ENCODE peak calls at places on chromosomes 6 and 20, in ten cellular contexts. Z, V, B, K, X, P, J, R, S and W are unnamed samples.

GRCh38 chr6:11484441-11484840 is 53.1 kb upstream of the TMEM170B start:
- DNase-seq in Z (no peak), V (no peak), B (no peak), K (no peak), X (no peak), P (no peak), J (no peak), R (no peak), S (no peak), W (no peak)

GRCh38 chr20:46056970-46057855 is 28.2 kb downstream of the SLC12A5 start:
- DNase-seq in Z (no peak), V (no peak), B (peak; percentile 54), K (no peak), X (no peak), P (peak; percentile 93), J (no peak), R (no peak), S (no peak), W (peak; percentile 79)

GRCh38 chr20:34850969-34851368 is 21.7 kb downstream of the GGT7 start:
- DNase-seq in Z (no peak), V (no peak), B (no peak), K (no peak), X (no peak), P (no peak), J (no peak), R (no peak), S (no peak), W (no peak)

GRCh38 chr6:162621246-162621645 is 106.3 kb downstream of the PRKN start:
- DNase-seq in Z (no peak), V (no peak), B (no peak), K (no peak), X (peak; percentile 60), P (no peak), J (no peak), R (peak; percentile 73), S (no peak), W (no peak)

GRCh38 chr20:6495907-6496306 is 271.6 kb upstream of the BMP2 start:
- DNase-seq in Z (no peak), V (no peak), B (no peak), K (no peak), X (no peak), P (no peak), J (no peak), R (no peak), S (no peak), W (no peak)

GRCh38 chr6:79601020-79601609 is 30.0 kb upstream of the SH3BGRL2 start:
- DNase-seq in Z (no peak), V (peak; percentile 27), B (no peak), K (peak; percentile 44), X (no peak), P (no peak), J (no peak), R (peak; percentile 53), S (no peak), W (no peak)

GRCh38 chr20:35588397-35588796 is 27.2 kb upstream of the SPAG4 start:
- DNase-seq in Z (no peak), V (no peak), B (no peak), K (no peak), X (no peak), P (no peak), J (no peak), R (no peak), S (peak; percentile 9), W (no peak)

GRCh38 chr6:74505391-74505790 is 700.5 kb downstream of the COL12A1 start:
- DNase-seq in Z (no peak), V (no peak), B (no peak), K (no peak), X (no peak), P (no peak), J (no peak), R (no peak), S (no peak), W (no peak)

GRCh38 chr6:16969699-16970695 is 131.9 kb upstream of the STMND1 start:
- DNase-seq in Z (no peak), V (no peak), B (no peak), K (no peak), X (no peak), P (no peak), J (no peak), R (no peak), S (no peak), W (no peak)

GRCh38 chr6:137798846-137799245 is 68.2 kb upstream of the TNFAIP3 start:
- DNase-seq in Z (no peak), V (no peak), B (no peak), K (no peak), X (no peak), P (no peak), J (peak; percentile 25), R (no peak), S (no peak), W (no peak)

GRCh38 chr6:65776332-65776731 is 69.3 kb upstream of the EYS start:
- DNase-seq in Z (no peak), V (no peak), B (no peak), K (no peak), X (no peak), P (no peak), J (no peak), R (no peak), S (no peak), W (no peak)

DNA sequence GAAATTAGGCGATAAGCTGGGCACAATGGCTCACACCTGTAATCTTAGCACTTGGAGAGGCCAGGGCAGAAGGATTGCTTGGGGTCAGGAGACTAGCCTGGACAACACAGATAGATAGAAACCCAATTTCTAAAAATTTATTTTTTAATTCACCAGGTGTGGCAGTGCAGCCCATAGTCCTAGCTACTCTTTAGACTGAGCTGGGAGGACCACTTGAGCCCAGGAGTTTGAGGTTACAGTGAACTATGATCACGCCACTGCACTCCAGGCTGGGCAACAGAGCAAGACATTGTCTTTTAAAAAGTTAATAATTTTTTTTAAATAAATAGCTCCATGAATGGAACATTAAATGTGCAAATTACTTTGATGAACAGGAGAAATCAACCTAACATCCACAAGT is 8.2 kb downstream of the ZNF318 start:
- DNase-seq in Z (no peak), V (no peak), B (no peak), K (no peak), X (no peak), P (no peak), J (no peak), R (no peak), S (no peak), W (no peak)
- TF ChIP-seq CTCF in Z (no peak), V (no peak), B (no peak), K (no peak), X (no peak), P (no peak), J (no peak), R (no peak), S (no peak), W (no peak)

DNA sequence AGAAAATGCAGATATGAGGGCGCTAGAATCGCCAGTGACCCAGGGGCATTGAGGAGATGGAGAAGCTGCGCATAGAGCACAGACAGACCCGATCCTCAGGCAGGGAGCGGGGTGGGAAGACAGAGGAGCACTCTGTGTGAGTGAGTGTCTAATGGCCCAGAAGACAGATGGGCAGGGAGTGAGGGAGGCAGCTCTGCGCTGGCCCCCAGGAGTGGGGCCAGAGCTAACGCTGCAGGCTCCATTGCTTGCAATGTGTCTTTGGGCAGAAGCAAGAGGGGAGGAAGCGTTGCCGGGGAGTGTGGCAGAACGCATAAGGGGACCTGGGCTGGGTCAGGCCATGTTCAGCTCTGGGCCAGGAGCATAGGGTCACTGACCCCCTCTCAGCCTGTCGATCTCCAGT is 207.0 kb downstream of the TBXT start:
- DNase-seq in Z (no peak), V (no peak), B (no peak), K (no peak), X (no peak), P (no peak), J (no peak), R (no peak), S (no peak), W (no peak)
- TF ChIP-seq CTCF in Z (no peak), V (no peak), B (no peak), K (no peak), X (no peak), P (no peak), J (no peak), R (no peak), S (no peak), W (no peak)

DNA sequence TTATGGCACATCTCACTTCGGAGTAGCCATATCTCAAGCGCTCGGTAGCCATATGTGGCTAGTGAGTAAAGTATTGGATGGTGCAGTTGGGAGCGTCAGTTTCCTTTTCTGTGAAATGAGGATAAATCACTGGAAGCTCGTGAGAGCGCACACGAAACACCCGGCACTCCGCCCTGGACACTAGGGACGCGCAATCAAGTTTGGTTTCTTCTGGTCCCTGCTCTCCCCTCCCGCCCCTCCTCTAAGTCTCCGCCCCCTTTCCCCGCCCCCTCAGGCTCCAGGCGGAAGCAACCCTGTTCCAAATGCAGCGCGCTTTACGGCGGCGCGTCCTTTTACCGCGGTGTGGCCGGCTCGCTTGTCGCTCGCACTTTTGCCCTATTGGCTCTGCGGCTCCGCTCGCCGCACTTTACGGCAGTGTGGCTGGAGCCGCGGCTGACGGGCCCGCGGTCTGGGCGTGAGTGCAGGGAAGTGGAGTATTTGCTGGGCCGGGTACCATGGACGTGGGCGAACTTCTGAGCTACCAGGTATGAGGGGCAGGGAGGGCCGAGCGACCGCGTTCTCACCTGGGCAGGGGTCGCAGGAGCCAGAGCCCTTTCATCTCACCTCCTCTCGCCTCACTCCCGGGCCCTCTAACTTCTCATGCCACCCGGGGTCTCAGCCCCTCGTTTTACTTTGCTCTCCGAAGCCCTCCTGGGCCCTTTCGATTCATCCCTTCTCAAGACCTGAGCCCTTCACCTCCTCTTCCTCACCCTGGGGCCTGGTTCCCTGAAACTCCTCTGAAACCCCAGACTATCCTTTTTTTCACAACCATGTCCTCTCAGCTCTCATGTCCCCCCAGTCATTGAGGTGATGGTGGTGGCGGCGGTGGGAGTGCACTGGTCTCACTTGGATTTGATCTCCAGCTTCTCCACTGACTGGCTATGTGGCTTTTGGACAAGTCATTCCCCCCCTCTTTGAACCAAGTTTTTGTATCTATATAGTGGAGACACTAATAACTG is at the start of gene CTNNBL1:
- DNase-seq in Z (peak; percentile 97), V (peak; percentile 96), B (peak; percentile 99), K (peak; percentile 87), X (peak; percentile 99), P (peak; percentile 98), J (peak; percentile 94), R (peak; percentile 98), S (peak; percentile 99), W (peak; percentile 98)
- TF ChIP-seq CTCF in Z (no peak), V (no peak), B (no peak), K (no peak), X (peak; percentile 3), P (no peak), J (no peak), R (no peak), S (no peak), W (no peak)

GRCh38 chr6:43355862-43356590 is 13.4 kb downstream of the ZNF318 start:
- DNase-seq in Z (no peak), V (no peak), B (no peak), K (no peak), X (no peak), P (no peak), J (no peak), R (no peak), S (no peak), W (no peak)
- TF ChIP-seq CTCF in Z (no peak), V (no peak), B (no peak), K (peak; percentile 18), X (peak; percentile 53), P (no peak), J (no peak), R (no peak), S (no peak), W (no peak)

GRCh38 chr6:158793432-158793831 is 25.7 kb downstream of the EZR start:
- DNase-seq in Z (no peak), V (no peak), B (no peak), K (no peak), X (no peak), P (no peak), J (no peak), R (peak; percentile 71), S (no peak), W (no peak)
- TF ChIP-seq CTCF in Z (peak; percentile 19), V (no peak), B (peak; percentile 31), K (peak; percentile 63), X (peak; percentile 55), P (no peak), J (peak; percentile 51), R (peak; percentile 22), S (peak; percentile 53), W (peak; percentile 32)